ENCODE peak calls at places on chromosomes 11 and 22, in eight cellular contexts. G is activated T-helper 1 cell treated with anti-CD3 and anti-CD28 coated beads, Interleukin-12 subunit alpha, Interleukin-12 subunit beta, Interleukin-2, Interleukin-4 antibody, amounts not matched to agents 30 ng/mL and 10 ng/mL and 1 ng/mL, durations not matched to agents 14 hours and 24 hours and 36 hours; Q is GM12891; J is neuronal stem cell; R is Calu3; M is foreskin fibroblast; Y is neural crest cell; A is stimulated activated CD8-positive, alpha-beta memory T cell treated with anti-CD3 and anti-CD28 coated beads, Interleukin-15, amount 100 ng/mL, for 24 hours. U is an unnamed sample.
A peak's percentile ranks its signal among the peaks of the same experiment; 100 is the strongest.

GRCh38 chr11:1746956-1747752 is 3.2 kb downstream of the IFITM10 start:
- DNase-seq in M (no peak), Y (no peak), Q (no peak), G (no peak), A (no peak), J (no peak), R (no peak), U (no peak)

GRCh38 chr11:128772814-128773213 is 78.9 kb downstream of the FLI1 start:
- DNase-seq in R (peak; percentile 18), Q (no peak), G (no peak), Y (no peak), M (no peak), J (no peak), A (no peak), U (no peak)

GRCh38 chr11:108698844-108699642 is 34.2 kb downstream of the DDX10 start:
- DNase-seq in R (no peak), M (peak; percentile 27), A (no peak), G (no peak), J (no peak), Y (no peak), Q (no peak), U (no peak)

GRCh38 chr22:48551716-48552268 is 1275.9 kb downstream of the BRD1 start:
- DNase-seq in J (no peak), Q (no peak), M (no peak), A (no peak), G (no peak), R (no peak), Y (no peak), U (no peak)

GRCh38 chr11:27514076-27514475 is 7.5 kb upstream of the LIN7C start:
- DNase-seq in R (no peak), Y (no peak), G (no peak), J (no peak), M (no peak), A (no peak), Q (no peak), U (peak; percentile 79)

GRCh38 chr11:62324738-62325556 is 12.3 kb upstream of the ASRGL1 start:
- DNase-seq in J (peak; percentile 38), Q (peak; percentile 68), Y (peak; percentile 50), G (peak; percentile 35), M (peak; percentile 57), R (no peak), A (no peak), U (no peak)

GRCh38 chr11:20027546-20028014 is 132.7 kb downstream of the DBX1 start:
- DNase-seq in Q (no peak), J (no peak), R (no peak), M (no peak), G (no peak), A (no peak), Y (no peak), U (no peak)

GRCh38 chr11:105923252-105923651 is 98.8 kb downstream of the MSANTD4 start:
- DNase-seq in A (no peak), M (peak; percentile 52), Q (no peak), R (no peak), J (no peak), Y (no peak), G (no peak), U (no peak)

GRCh38 chr11:104120493-104121200 is 43.3 kb downstream of the PDGFD start:
- DNase-seq in J (no peak), Y (no peak), Q (no peak), A (no peak), R (no peak), G (no peak), M (no peak), U (no peak)